ENCODE peak calls at places on chromosome 22, in six cellular contexts. O, T, I, C, G and E are unnamed samples.

GRCh38 chr22:30578481-30578880 is 4.0 kb upstream of the GAL3ST1 start:
- DNase-seq in O (no peak), T (no peak), I (no peak), C (no peak), G (no peak), E (no peak)

GRCh38 chr22:46111645-46112306 is 38.5 kb upstream of the PPARA start:
- DNase-seq in O (no peak), T (no peak), I (no peak), C (no peak), G (no peak), E (no peak)

GRCh38 chr22:41177626-41178424 is 27.3 kb upstream of the L3MBTL2 start:
- DNase-seq in O (no peak), T (no peak), I (no peak), C (no peak), G (no peak), E (no peak)

GRCh38 chr22:43256569-43257360 is 69.8 kb upstream of the TTLL12 start:
- DNase-seq in O (no peak), T (no peak), I (no peak), C (no peak), G (no peak), E (no peak)

GRCh38 chr22:46612904-46613605 is 7.1 kb upstream of the GRAMD4 start:
- DNase-seq in O (peak), T (no peak), I (peak), C (peak), G (peak), E (no peak)

GRCh38 chr22:25039255-25039654 is 86.7 kb downstream of the KIAA1671 start:
- DNase-seq in O (no peak), T (no peak), I (no peak), C (no peak), G (no peak), E (no peak)

GRCh38 chr22:45131749-45132148 is 32.0 kb upstream of the NUP50 start:
- DNase-seq in O (no peak), T (no peak), I (no peak), C (peak), G (peak), E (no peak)

GRCh38 chr22:19887251-19887985 is 32.7 kb upstream of the GNB1L start:
- DNase-seq in O (no peak), T (no peak), I (peak), C (peak), G (no peak), E (no peak)

GRCh38 chr22:20071524-20071972 is 8.5 kb upstream of the DGCR8 start:
- DNase-seq in O (no peak), T (no peak), I (no peak), C (peak), G (no peak), E (no peak)

GRCh38 chr22:50445071-50445879 is 29.6 kb downstream of the SBF1 start:
- DNase-seq in O (peak), T (no peak), I (peak), C (no peak), G (no peak), E (no peak)

GRCh38 chr22:41308054-41308453 is 6.7 kb downstream of the ZC3H7B start:
- DNase-seq in O (no peak), T (no peak), I (peak), C (no peak), G (no peak), E (no peak)

GRCh38 chr22:25051073-25051472 is 98.6 kb downstream of the KIAA1671 start:
- DNase-seq in O (no peak), T (no peak), I (no peak), C (no peak), G (no peak), E (no peak)

GRCh38 chr22:39997939-39998726 is 3.4 kb downstream of the FAM83F start:
- DNase-seq in O (no peak), T (peak), I (no peak), C (no peak), G (no peak), E (no peak)

GRCh38 chr22:38700271-38700788 is 413 bp downstream of the JOSD1 start:
- DNase-seq in O (no peak), T (no peak), I (peak), C (peak), G (peak), E (no peak)

GRCh38 chr22:46673205-46673604 is 53.0 kb downstream of the GRAMD4 start:
- DNase-seq in O (no peak), T (no peak), I (no peak), C (no peak), G (no peak), E (no peak)

GRCh38 chr22:44622147-44622427 is 79.9 kb upstream of the PRR5 start:
- DNase-seq in O (peak), T (no peak), I (peak), C (peak), G (no peak), E (no peak)

GRCh38 chr22:37212174-37212906 is at the start of gene SSTR3:
- DNase-seq in O (no peak), T (no peak), I (no peak), C (peak), G (no peak), E (no peak)

GRCh38 chr22:37210041-37210803 is 2.1 kb downstream of the SSTR3 start:
- DNase-seq in O (no peak), T (no peak), I (no peak), C (peak), G (no peak), E (no peak)

GRCh38 chr22:37213218-37213855 is 1.1 kb upstream of the SSTR3 start:
- DNase-seq in O (no peak), T (no peak), I (no peak), C (peak), G (no peak), E (no peak)

GRCh38 chr22:37211075-37211852 is 1.0 kb downstream of the SSTR3 start:
- DNase-seq in O (no peak), T (no peak), I (no peak), C (peak), G (no peak), E (no peak)

GRCh38 chr22:37211853-37212173 is 464 bp downstream of the SSTR3 start:
- DNase-seq in O (no peak), T (no peak), I (no peak), C (no peak), G (no peak), E (no peak)
- H3K4me3 ChIP-seq in O (no peak), T (no peak), I (no peak), C (no peak), G (no peak), E (no peak)

GRCh38 chr22:36326178-36327161 is 61.3 kb downstream of the MYH9 start:
- DNase-seq in O (no peak), T (no peak), I (no peak), C (no peak), G (no peak), E (no peak)
- H3K27ac ChIP-seq in O (no peak), T (peak), I (peak), C (peak), G (peak), E (peak)

GRCh38 chr22:23133922-23134321 is 7.9 kb downstream of the RSPH14 start:
- DNase-seq in O (no peak), T (no peak), I (peak), C (no peak), G (no peak), E (no peak)

GRCh38 chr22:23138584-23139469 is 3.0 kb downstream of the RSPH14 start:
- DNase-seq in O (no peak), T (peak), I (peak), C (no peak), G (no peak), E (no peak)

GRCh38 chr22:23140385-23140784 is 1.4 kb downstream of the RSPH14 start:
- DNase-seq in O (no peak), T (no peak), I (no peak), C (no peak), G (no peak), E (no peak)

GRCh38 chr22:23137905-23138520 is 3.8 kb downstream of the RSPH14 start:
- DNase-seq in O (peak), T (no peak), I (peak), C (no peak), G (no peak), E (no peak)

GRCh38 chr22:23137468-23137867 is 4.3 kb downstream of the RSPH14 start:
- DNase-seq in O (no peak), T (no peak), I (no peak), C (no peak), G (no peak), E (no peak)
- H3K4me3 ChIP-seq in O (no peak), T (no peak), I (no peak), C (no peak), G (no peak), E (no peak)

DNA sequence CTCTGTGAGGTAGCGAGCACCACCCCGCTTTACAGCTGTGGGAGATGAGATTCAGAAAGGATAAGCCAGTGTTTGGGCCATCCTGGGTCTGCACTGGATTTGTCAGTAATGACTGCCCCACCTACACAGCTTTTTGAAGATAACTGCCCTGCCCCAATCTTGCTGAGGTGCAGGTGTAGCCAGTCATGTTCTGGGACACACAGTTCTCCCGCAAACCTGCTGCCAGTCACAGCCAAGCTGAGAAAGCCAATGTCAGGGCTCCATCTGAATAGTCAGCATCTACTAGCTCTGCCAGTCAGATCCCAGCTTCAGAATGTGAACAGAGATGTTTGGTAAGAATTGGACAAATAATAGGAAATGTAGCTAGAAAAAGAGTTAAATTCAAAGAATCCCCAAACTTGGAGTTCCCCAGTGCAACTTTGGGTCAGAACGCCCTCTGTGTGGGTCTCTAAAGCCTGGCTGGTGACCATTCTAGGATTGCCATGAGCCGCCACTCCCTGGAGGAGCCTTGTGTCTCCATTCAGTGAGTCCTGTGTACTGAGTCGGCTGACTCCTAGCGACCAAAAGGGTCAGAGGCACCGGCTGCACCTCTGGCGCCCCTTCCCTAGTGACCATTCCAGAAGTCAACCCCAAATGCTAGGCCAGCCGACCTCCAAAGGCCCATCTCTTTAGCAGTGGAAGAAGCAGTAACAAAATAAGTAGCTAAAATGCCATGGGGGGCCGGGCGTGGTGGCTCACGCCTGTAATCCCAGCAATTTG is 2.4 kb upstream of the MB start:
- DNase-seq in O (no peak), T (no peak), I (no peak), C (no peak), G (no peak), E (no peak)
- H3K27ac ChIP-seq in O (no peak), T (no peak), I (no peak), C (no peak), G (no peak), E (no peak)